ENCODE peak calls at places on chromosome 5, in five cellular contexts. F is heart left ventricle, C is lower leg skin, P is A549, X is suprapubic skin. Q is an unnamed sample.

GRCh38 chr5:24294324-24294723 is 350.5 kb downstream of the CDH10 start:
- DNase-seq in F (no peak), P (no peak), C (no peak), X (no peak), Q (no peak)

GRCh38 chr5:38497946-38498345 is 58.5 kb downstream of the LIFR start:
- DNase-seq in X (no peak), P (no peak), F (no peak), C (no peak), Q (no peak)

GRCh38 chr5:103487253-103487652 is 75.3 kb downstream of the NUDT12 start:
- DNase-seq in X (no peak), C (no peak), F (no peak), P (no peak), Q (no peak)

GRCh38 chr5:38715671-38716070 is 130.1 kb upstream of the OSMR start:
- DNase-seq in P (no peak), C (no peak), F (no peak), X (no peak), Q (no peak)

GRCh38 chr5:1448511-1449011 is 3.3 kb upstream of the SLC6A3 start:
- DNase-seq in F (no peak), P (no peak), X (peak; percentile 72), C (no peak), Q (no peak)

GRCh38 chr5:36054646-36055045 is 12.0 kb downstream of the UGT3A2 start:
- DNase-seq in P (no peak), X (no peak), F (no peak), C (no peak), Q (no peak)

GRCh38 chr5:96067902-96068614 is 106.4 kb upstream of the ELL2 start:
- DNase-seq in P (peak; percentile 36), C (no peak), F (no peak), X (no peak), Q (no peak)

GRCh38 chr5:36363101-36363500 is 61.4 kb upstream of the RANBP3L start:
- DNase-seq in F (no peak), X (no peak), P (peak; percentile 6), C (no peak), Q (no peak)

GRCh38 chr5:147858520-147858919 is 20.0 kb upstream of the SCGB3A2 start:
- DNase-seq in X (no peak), P (no peak), F (no peak), C (no peak), Q (no peak)

GRCh38 chr5:173392172-173392571 is 64.0 kb upstream of the STC2 start:
- DNase-seq in X (no peak), F (no peak), C (no peak), P (no peak), Q (no peak)

GRCh38 chr5:174796711-174797192 is 72.4 kb downstream of the MSX2 start:
- DNase-seq in C (no peak), F (no peak), X (no peak), P (no peak), Q (no peak)

GRCh38 chr5:68088302-68088701 is 127.3 kb upstream of the PIK3R1 start:
- DNase-seq in F (no peak), X (no peak), P (no peak), C (no peak), Q (no peak)

GRCh38 chr5:96668725-96669124 is 6.5 kb downstream of the CAST start:
- DNase-seq in X (no peak), C (no peak), P (no peak), F (no peak), Q (no peak)

GRCh38 chr5:93192107-93192506 is 388.9 kb downstream of the NR2F1-AS1 start:
- DNase-seq in C (no peak), P (peak; percentile 7), X (no peak), F (no peak), Q (no peak)

GRCh38 chr5:82327961-82328360 is 49.8 kb upstream of the RPS23 start:
- DNase-seq in C (no peak), X (no peak), P (no peak), F (no peak), Q (no peak)

GRCh38 chr5:13676531-13676930 is 268.0 kb downstream of the DNAH5 start:
- DNase-seq in F (no peak), X (no peak), C (no peak), P (no peak), Q (no peak)

GRCh38 chr5:396715-397032 is 46.3 kb upstream of the EXOC3 start:
- DNase-seq in F (no peak), C (peak; percentile 10), X (peak; percentile 69), P (no peak), Q (no peak)

GRCh38 chr5:118628672-118629354 is 359.5 kb downstream of the DTWD2 start:
- DNase-seq in X (no peak), C (no peak), F (no peak), P (no peak), Q (no peak)

GRCh38 chr5:61805101-61805500 is 473.0 kb downstream of the ZSWIM6 start:
- DNase-seq in X (no peak), C (no peak), P (peak; percentile 15), F (no peak), Q (no peak)

GRCh38 chr5:129963359-129963758 is 59.1 kb downstream of the CHSY3 start:
- DNase-seq in F (no peak), X (no peak), C (no peak), P (no peak), Q (no peak)

GRCh38 chr5:140145818-140146522 is 20.2 kb downstream of the IGIP start:
- DNase-seq in F (peak; percentile 75), X (no peak), P (peak; percentile 68), C (peak; percentile 48), Q (peak; percentile 77)

GRCh38 chr5:158431369-158432029 is 572.6 kb upstream of the CLINT1 start:
- DNase-seq in X (no peak), P (no peak), F (peak; percentile 54), C (peak; percentile 49), Q (no peak)

GRCh38 chr5:171387970-171388815 is 544 bp downstream of the NPM1 start:
- DNase-seq in P (peak; percentile 53), F (peak; percentile 75), C (peak; percentile 75), X (peak; percentile 86), Q (peak; percentile 46)

GRCh38 chr5:170235881-170236864 is 3.4 kb downstream of the C5orf58 start:
- DNase-seq in P (no peak), X (no peak), F (no peak), C (no peak), Q (no peak)

GRCh38 chr5:66814146-66814991 is 218.2 kb downstream of the MAST4 start:
- DNase-seq in P (peak; percentile 59), F (no peak), C (no peak), X (no peak), Q (peak; percentile 21)

GRCh38 chr5:164562271-164562856 is 1056.9 kb downstream of the MAT2B start:
- DNase-seq in P (no peak), X (no peak), C (no peak), F (no peak), Q (no peak)

GRCh38 chr5:6747103-6747502 is 33.9 kb downstream of the TENT4A start:
- DNase-seq in F (no peak), X (no peak), C (no peak), P (no peak), Q (no peak)

GRCh38 chr5:95872333-95873268 is 50.1 kb upstream of the GLRX start:
- DNase-seq in P (no peak), X (no peak), C (no peak), F (no peak), Q (no peak)

GRCh38 chr5:117131048-117131679 is 556.5 kb upstream of the SEMA6A start:
- DNase-seq in X (no peak), F (no peak), C (peak; percentile 38), P (no peak), Q (no peak)

GRCh38 chr5:79697222-79698164 is 7.9 kb downstream of the CMYA5 start:
- DNase-seq in C (no peak), P (no peak), F (peak; percentile 65), X (no peak), Q (no peak)
- TF ChIP-seq POLR2A in C (no peak), P (no peak), F (peak; percentile 76), X (no peak), Q (no peak)

GRCh38 chr5:151038292-151038745 is 17.9 kb downstream of the GPX3 start:
- DNase-seq in X (no peak), F (no peak), C (no peak), P (no peak), Q (no peak)
- TF ChIP-seq POLR2A in X (no peak), F (no peak), C (no peak), P (no peak), Q (no peak)

GRCh38 chr5:177116631-177117373 is 16.8 kb upstream of the NSD1 start:
- DNase-seq in F (peak; percentile 91), C (peak; percentile 79), P (no peak), X (peak; percentile 96), Q (peak; percentile 67)
- TF ChIP-seq POLR2A in F (peak; percentile 54), C (no peak), P (no peak), X (no peak), Q (no peak)

DNA sequence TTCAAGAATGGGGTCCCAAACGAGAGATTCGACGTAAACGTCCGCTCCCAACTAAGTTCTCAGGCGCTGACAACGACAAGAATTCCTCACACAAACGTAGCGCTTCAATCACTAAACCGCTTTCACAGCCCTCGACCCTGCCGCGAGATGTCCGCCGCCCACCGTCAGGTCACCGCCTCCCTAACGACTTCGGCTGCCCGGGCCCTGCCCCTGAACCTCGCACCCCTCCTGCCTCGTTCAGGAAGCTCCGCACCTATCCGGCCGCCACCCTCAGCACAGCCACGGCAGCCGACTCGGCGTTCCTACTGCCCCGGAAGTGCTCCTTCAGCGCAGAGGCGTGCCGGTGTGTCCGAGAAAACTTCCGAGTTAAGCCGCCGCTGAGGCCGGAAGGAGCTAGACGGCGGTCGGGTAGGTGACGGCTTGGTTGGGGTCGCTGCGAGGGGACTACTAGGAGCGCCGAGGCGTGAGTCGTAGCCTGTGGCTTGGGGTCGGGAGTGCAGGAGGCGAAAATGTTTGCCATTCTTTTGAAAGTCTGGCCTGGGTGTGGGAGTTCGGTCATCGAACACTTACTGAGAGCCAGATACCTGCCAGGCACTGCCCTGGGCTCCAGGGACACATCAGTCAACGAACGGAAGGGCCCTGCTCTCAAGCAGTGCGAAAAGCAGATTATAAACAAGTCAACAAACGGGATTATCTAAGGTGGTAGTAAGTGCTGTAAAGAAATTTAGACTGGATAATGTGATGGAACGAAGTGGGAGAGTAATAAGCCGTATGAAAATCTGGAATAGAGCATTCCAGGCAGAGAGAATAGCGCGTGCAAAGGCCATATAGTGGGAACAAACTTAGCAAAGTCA is at the start of the genes FAM114A2 and MFAP3:
- DNase-seq in X (peak; percentile 94), C (peak; percentile 83), F (peak; percentile 90), P (peak; percentile 95), Q (peak; percentile 74)
- TF ChIP-seq POLR2A in X (peak; percentile 83), C (peak; percentile 43), F (peak; percentile 78), P (peak; percentile 92), Q (peak; percentile 88)

DNA sequence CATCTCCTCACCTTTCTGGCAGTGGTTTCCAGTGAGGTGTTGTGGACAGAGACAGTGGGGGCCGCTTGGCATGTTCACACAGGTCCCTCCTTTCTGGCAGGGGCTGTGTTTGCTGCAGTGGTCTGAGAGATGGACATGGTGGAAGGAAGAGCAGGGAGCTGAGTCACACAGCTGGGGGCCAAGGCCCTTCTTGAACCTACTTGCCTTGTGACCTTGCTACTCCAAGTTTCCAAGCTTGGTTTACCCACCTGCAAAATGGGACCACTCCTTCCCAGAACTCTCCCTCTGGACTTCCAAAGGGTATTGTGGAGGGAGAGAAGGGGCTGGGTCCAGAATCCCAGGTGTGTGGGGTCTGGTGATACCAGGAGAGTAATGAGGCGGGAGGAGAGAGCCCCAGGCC is 4.1 kb downstream of the F12 start:
- DNase-seq in F (no peak), X (no peak), P (no peak), C (no peak), Q (no peak)
- TF ChIP-seq POLR2A in F (no peak), X (no peak), P (no peak), C (no peak), Q (no peak)